ENCODE peak calls at places on chromosomes 6 and 20, in four cellular contexts. One of them, this sample, is unnamed.
A peak's percentile ranks its signal among the peaks of the same experiment; 100 is the strongest.

GRCh38 chr6:4805553-4806307 is 29.5 kb downstream of the CDYL start:
- DNase-seq in HuH-7.5: no peak
- DNase-seq in cardiac muscle cell: peak; percentile 45
- DNase-seq in RWPE1: peak; percentile 35
- DNase-seq in this sample: peak; percentile 53

GRCh38 chr20:39282619-39283092 is 320.5 kb downstream of the DHX35 start:
- DNase-seq in HuH-7.5: no peak
- DNase-seq in cardiac muscle cell: no peak
- DNase-seq in RWPE1: no peak
- DNase-seq in this sample: no peak

GRCh38 chr6:147782302-147782701 is 273.8 kb downstream of the SAMD5 start:
- DNase-seq in HuH-7.5: no peak
- DNase-seq in cardiac muscle cell: peak; percentile 2
- DNase-seq in RWPE1: peak; percentile 8
- DNase-seq in this sample: peak; percentile 46

GRCh38 chr20:62823688-62824475 is 7.0 kb downstream of the COL9A3 start:
- DNase-seq in HuH-7.5: no peak
- DNase-seq in cardiac muscle cell: no peak
- DNase-seq in RWPE1: no peak
- DNase-seq in this sample: no peak

GRCh38 chr6:25660512-25660911 is 8.5 kb downstream of the SCGN start:
- DNase-seq in HuH-7.5: peak; percentile 14
- DNase-seq in cardiac muscle cell: peak; percentile 54
- DNase-seq in RWPE1: peak; percentile 86
- DNase-seq in this sample: peak; percentile 26

GRCh38 chr6:83467620-83468036 is 36.8 kb upstream of the ME1 start:
- DNase-seq in HuH-7.5: no peak
- DNase-seq in cardiac muscle cell: no peak
- DNase-seq in RWPE1: no peak
- DNase-seq in this sample: no peak

GRCh38 chr20:46128310-46129151 is 10.4 kb downstream of the CD40 start:
- DNase-seq in HuH-7.5: peak; percentile 55
- DNase-seq in cardiac muscle cell: peak; percentile 27
- DNase-seq in RWPE1: no peak
- DNase-seq in this sample: peak; percentile 78

GRCh38 chr6:14831922-14832321 is 413.9 kb upstream of the JARID2 start:
- DNase-seq in HuH-7.5: no peak
- DNase-seq in cardiac muscle cell: no peak
- DNase-seq in RWPE1: no peak
- DNase-seq in this sample: no peak

GRCh38 chr20:34251619-34252018 is 10.4 kb downstream of the ASIP start:
- DNase-seq in HuH-7.5: no peak
- DNase-seq in cardiac muscle cell: no peak
- DNase-seq in RWPE1: no peak
- DNase-seq in this sample: no peak

GRCh38 chr6:48664850-48665249 is 553.9 kb upstream of the PTCHD4 start:
- DNase-seq in HuH-7.5: no peak
- DNase-seq in cardiac muscle cell: no peak
- DNase-seq in RWPE1: no peak
- DNase-seq in this sample: no peak

GRCh38 chr6:45900808-45901752 is 114.6 kb downstream of the CLIC5 start:
- DNase-seq in HuH-7.5: no peak
- DNase-seq in cardiac muscle cell: peak; percentile 63
- DNase-seq in RWPE1: no peak
- DNase-seq in this sample: no peak

GRCh38 chr6:56541736-56542366 is 100.8 kb downstream of the DST start:
- DNase-seq in HuH-7.5: no peak
- DNase-seq in cardiac muscle cell: no peak
- DNase-seq in RWPE1: no peak
- DNase-seq in this sample: no peak

GRCh38 chr20:19497064-19497463 is 261.0 kb upstream of the RIN2 start:
- DNase-seq in HuH-7.5: no peak
- DNase-seq in cardiac muscle cell: no peak
- DNase-seq in RWPE1: peak; percentile 10
- DNase-seq in this sample: no peak

GRCh38 chr6:81977488-81977887 is 225.0 kb upstream of the TENT5A start:
- DNase-seq in HuH-7.5: no peak
- DNase-seq in cardiac muscle cell: no peak
- DNase-seq in RWPE1: no peak
- DNase-seq in this sample: no peak

GRCh38 chr6:108838101-108838717 is 10.0 kb upstream of the ARMC2 start:
- DNase-seq in HuH-7.5: no peak
- DNase-seq in cardiac muscle cell: peak; percentile 19
- DNase-seq in RWPE1: no peak
- DNase-seq in this sample: peak; percentile 25

GRCh38 chr20:50788045-50788867 is 6.6 kb upstream of the BCAS4 start:
- DNase-seq in HuH-7.5: peak; percentile 99
- DNase-seq in cardiac muscle cell: peak; percentile 88
- DNase-seq in RWPE1: peak; percentile 73
- DNase-seq in this sample: peak; percentile 25

GRCh38 chr6:34132486-34133185 is 13.3 kb downstream of the GRM4 start:
- DNase-seq in HuH-7.5: peak; percentile 63
- DNase-seq in cardiac muscle cell: peak; percentile 45
- DNase-seq in RWPE1: peak; percentile 59
- DNase-seq in this sample: peak; percentile 39

GRCh38 chr6:75230484-75231325 is 12.9 kb downstream of the COX7A2 start:
- DNase-seq in HuH-7.5: peak; percentile 25
- DNase-seq in cardiac muscle cell: peak; percentile 76
- DNase-seq in RWPE1: peak; percentile 66
- DNase-seq in this sample: peak; percentile 35

GRCh38 chr20:63342561-63343459 is 18.3 kb downstream of the CHRNA4 start:
- DNase-seq in HuH-7.5: no peak
- DNase-seq in cardiac muscle cell: no peak
- DNase-seq in RWPE1: no peak
- DNase-seq in this sample: no peak

GRCh38 chr6:18265787-18266523 is 1.6 kb upstream of the DEK start:
- DNase-seq in HuH-7.5: no peak
- DNase-seq in cardiac muscle cell: no peak
- DNase-seq in RWPE1: no peak
- DNase-seq in this sample: no peak

GRCh38 chr6:23601811-23602340 is 524.1 kb upstream of the NRSN1 start:
- DNase-seq in HuH-7.5: no peak
- DNase-seq in cardiac muscle cell: no peak
- DNase-seq in RWPE1: no peak
- DNase-seq in this sample: no peak

GRCh38 chr20:11841972-11842461 is 75.7 kb upstream of the BTBD3 start:
- DNase-seq in HuH-7.5: no peak
- DNase-seq in cardiac muscle cell: no peak
- DNase-seq in RWPE1: no peak
- DNase-seq in this sample: no peak

GRCh38 chr6:136792945-136793289 is 640 bp upstream of the MAP3K5 start:
- DNase-seq in HuH-7.5: peak; percentile 56
- DNase-seq in cardiac muscle cell: peak; percentile 95
- DNase-seq in RWPE1: peak; percentile 61
- DNase-seq in this sample: peak; percentile 94

GRCh38 chr6:67629268-67629667 is 1005.8 kb upstream of the ADGRB3 start:
- DNase-seq in HuH-7.5: no peak
- DNase-seq in cardiac muscle cell: peak; percentile 80
- DNase-seq in RWPE1: no peak
- DNase-seq in this sample: no peak

GRCh38 chr6:76771076-76771634 is 692.1 kb downstream of the HTR1B start:
- DNase-seq in HuH-7.5: no peak
- DNase-seq in cardiac muscle cell: peak; percentile 30
- DNase-seq in RWPE1: no peak
- DNase-seq in this sample: no peak

GRCh38 chr6:138442663-138443062 is 38.6 kb downstream of the HEBP2 start:
- DNase-seq in HuH-7.5: no peak
- DNase-seq in cardiac muscle cell: no peak
- DNase-seq in RWPE1: no peak
- DNase-seq in this sample: no peak

GRCh38 chr6:108161724-108162282 is 4.0 kb upstream of the NR2E1 start:
- DNase-seq in HuH-7.5: no peak
- DNase-seq in cardiac muscle cell: no peak
- DNase-seq in RWPE1: no peak
- DNase-seq in this sample: no peak

GRCh38 chr20:1711826-1712601 is 54.4 kb upstream of the SIRPG start:
- DNase-seq in HuH-7.5: no peak
- DNase-seq in cardiac muscle cell: peak; percentile 27
- DNase-seq in RWPE1: no peak
- DNase-seq in this sample: peak; percentile 62

GRCh38 chr6:72530750-72531149 is 91.1 kb upstream of the KCNQ5 start:
- DNase-seq in HuH-7.5: no peak
- DNase-seq in cardiac muscle cell: no peak
- DNase-seq in RWPE1: no peak
- DNase-seq in this sample: no peak

This sample was measured in BE2C.